ENCODE peak calls at places on chromosomes 1 and 21, in four cellular contexts. B, M, Y and Q are unnamed samples.

GRCh38 chr1:221394011-221394544 is 347.8 kb downstream of the DUSP10 start:
- DNase-seq in Y (peak; percentile 82), M (no peak), B (no peak), Q (no peak)

GRCh38 chr1:30008998-30009657 is 714.3 kb downstream of the MATN1 start:
- DNase-seq in B (no peak), M (no peak), Y (no peak), Q (no peak)

GRCh38 chr1:228162286-228163003 is 3.2 kb upstream of the IBA57 start:
- DNase-seq in B (no peak), M (no peak), Y (no peak), Q (no peak)

GRCh38 chr1:234871710-234872262 is 256.9 kb downstream of the TOMM20 start:
- DNase-seq in B (no peak), M (no peak), Y (no peak), Q (no peak)

GRCh38 chr1:119732465-119733168 is 20.9 kb downstream of the PHGDH start:
- DNase-seq in Y (no peak), M (no peak), B (no peak), Q (no peak)

GRCh38 chr21:38277501-38278111 is 20.8 kb downstream of the KCNJ15 start:
- DNase-seq in M (no peak), B (no peak), Y (no peak), Q (no peak)

GRCh38 chr1:247111636-247112478 is 7.7 kb upstream of the ZNF669 start:
- DNase-seq in B (no peak), M (no peak), Y (no peak), Q (no peak)

GRCh38 chr1:218350909-218351616 is 5.9 kb downstream of the TGFB2 start:
- DNase-seq in Y (no peak), B (no peak), M (no peak), Q (no peak)

GRCh38 chr1:5907966-5908365 is 84.3 kb downstream of the NPHP4 start:
- DNase-seq in M (no peak), B (no peak), Y (no peak), Q (no peak)

GRCh38 chr1:40531381-40532061 is at the start of gene ZNF684:
- DNase-seq in M (peak; percentile 93), Y (peak; percentile 91), B (peak; percentile 73), Q (peak; percentile 67)

GRCh38 chr1:172286629-172287076 is 133.8 kb upstream of the C1orf105 start:
- DNase-seq in B (no peak), Y (no peak), M (no peak), Q (no peak)

GRCh38 chr1:99697570-99697969 is 51.7 kb downstream of the PALMD start:
- DNase-seq in M (no peak), Y (no peak), B (no peak), Q (no peak)

GRCh38 chr1:38858833-38859560 is 575 bp downstream of the RRAGC start:
- DNase-seq in M (peak; percentile 21), Y (peak; percentile 46), B (peak; percentile 6), Q (peak; percentile 27)

GRCh38 chr1:2279210-2279639 is 51.1 kb downstream of the SKI start:
- DNase-seq in Y (no peak), M (no peak), B (no peak), Q (no peak)

GRCh38 chr1:89794406-89794805 is 26.4 kb upstream of the LRRC8D start:
- DNase-seq in Y (no peak), B (no peak), M (no peak), Q (no peak)

GRCh38 chr1:216461466-216461865 is 38.2 kb upstream of the USH2A start:
- DNase-seq in M (no peak), Y (no peak), B (no peak), Q (no peak)

GRCh38 chr1:151476083-151476482 is 16.8 kb upstream of the POGZ start:
- DNase-seq in B (no peak), Y (no peak), M (no peak), Q (no peak)

GRCh38 chr1:236799001-236799400 is 3.9 kb downstream of the MTR start:
- DNase-seq in Y (no peak), M (no peak), B (no peak), Q (no peak)

GRCh38 chr1:1199961-1200875 is 6.2 kb downstream of the TNFRSF18 start:
- DNase-seq in M (no peak), B (no peak), Y (no peak), Q (no peak)

GRCh38 chr1:102640872-102641271 is 467.4 kb downstream of the COL11A1 start:
- DNase-seq in M (no peak), B (no peak), Y (no peak), Q (no peak)

GRCh38 chr1:85502625-85503083 is 37.7 kb upstream of the DDAH1 start:
- DNase-seq in M (peak; percentile 59), B (no peak), Y (no peak), Q (no peak)

GRCh38 chr1:41286992-41287391 is 44.9 kb upstream of the SCMH1 start:
- DNase-seq in Y (no peak), B (no peak), M (no peak), Q (no peak)

GRCh38 chr1:29487291-29487690 is 251.0 kb downstream of the PTPRU start:
- DNase-seq in Y (no peak), B (no peak), M (no peak), Q (no peak)

GRCh38 chr1:116033322-116033721 is 57.0 kb downstream of the SLC22A15 start:
- DNase-seq in M (no peak), B (no peak), Y (no peak), Q (no peak)

GRCh38 chr1:12188115-12188514 is 21.3 kb downstream of the TNFRSF1B start:
- DNase-seq in Y (no peak), M (no peak), B (no peak), Q (no peak)

GRCh38 chr21:33654412-33654811 is 12.1 kb downstream of the ITSN1 start:
- DNase-seq in B (no peak), M (no peak), Y (no peak), Q (no peak)

GRCh38 chr1:198860371-198860770 is 221.5 kb downstream of the PTPRC start:
- DNase-seq in M (no peak), Y (no peak), B (no peak), Q (no peak)

GRCh38 chr1:159473335-159473734 is 33.8 kb downstream of the OR10J1 start:
- DNase-seq in M (no peak), B (no peak), Y (no peak), Q (no peak)